ENCODE peak calls at places on chromosome 7, in four cellular contexts. P, E, O and Q are unnamed samples.
A peak's percentile ranks its signal among the peaks of the same experiment; 100 is the strongest.

GRCh38 chr7:16652888-16653287 is 6.9 kb downstream of the BZW2 start:
- DNase-seq in P (no peak), E (no peak), O (peak; percentile 71), Q (no peak)

GRCh38 chr7:25801214-25801613 is 350.8 kb upstream of the NFE2L3 start:
- DNase-seq in P (no peak), E (no peak), O (no peak), Q (no peak)

GRCh38 chr7:64870656-64871055 is 32.4 kb upstream of the ZNF273 start:
- DNase-seq in P (no peak), E (no peak), O (no peak), Q (no peak)

GRCh38 chr7:102973096-102973802 is 60.4 kb downstream of the LRRC17 start:
- DNase-seq in P (no peak), E (no peak), O (no peak), Q (no peak)

GRCh38 chr7:152354061-152354460 is 81.7 kb downstream of the KMT2C start:
- DNase-seq in P (no peak), E (no peak), O (no peak), Q (peak; percentile 27)

GRCh38 chr7:127819975-127820778 is 168.2 kb downstream of the SND1 start:
- DNase-seq in P (peak; percentile 16), E (no peak), O (no peak), Q (no peak)

GRCh38 chr7:39609084-39609461 is 14.3 kb upstream of the RALA start:
- DNase-seq in P (no peak), E (no peak), O (peak; percentile 30), Q (no peak)

GRCh38 chr7:27712217-27712616 is 27.7 kb upstream of the TAX1BP1 start:
- DNase-seq in P (no peak), E (no peak), O (no peak), Q (no peak)

GRCh38 chr7:68015565-68016532 is 1019.2 kb downstream of the TYW1 start:
- DNase-seq in P (no peak), E (no peak), O (no peak), Q (no peak)

GRCh38 chr7:3321745-3322144 is 20.7 kb downstream of the SDK1 start:
- DNase-seq in P (no peak), E (no peak), O (no peak), Q (no peak)

GRCh38 chr7:873367-874002 is 2.9 kb upstream of the GET4 start:
- DNase-seq in P (peak; percentile 48), E (peak; percentile 95), O (peak; percentile 90), Q (peak; percentile 38)

GRCh38 chr7:38744746-38745145 is 113.6 kb upstream of the AMPH start:
- DNase-seq in P (no peak), E (no peak), O (peak; percentile 74), Q (peak; percentile 13)

GRCh38 chr7:31102151-31102972 is 50.3 kb downstream of the ADCYAP1R1 start:
- DNase-seq in P (no peak), E (no peak), O (no peak), Q (no peak)

GRCh38 chr7:12481722-12482121 is 78.1 kb upstream of the VWDE start:
- DNase-seq in P (no peak), E (no peak), O (no peak), Q (no peak)

GRCh38 chr7:76011437-76011836 is 17.0 kb upstream of the TMEM120A start:
- DNase-seq in P (no peak), E (peak; percentile 79), O (no peak), Q (peak; percentile 80)

GRCh38 chr7:95297041-95297440 is 27.3 kb downstream of the PON1 start:
- DNase-seq in P (no peak), E (no peak), O (no peak), Q (no peak)

DNA sequence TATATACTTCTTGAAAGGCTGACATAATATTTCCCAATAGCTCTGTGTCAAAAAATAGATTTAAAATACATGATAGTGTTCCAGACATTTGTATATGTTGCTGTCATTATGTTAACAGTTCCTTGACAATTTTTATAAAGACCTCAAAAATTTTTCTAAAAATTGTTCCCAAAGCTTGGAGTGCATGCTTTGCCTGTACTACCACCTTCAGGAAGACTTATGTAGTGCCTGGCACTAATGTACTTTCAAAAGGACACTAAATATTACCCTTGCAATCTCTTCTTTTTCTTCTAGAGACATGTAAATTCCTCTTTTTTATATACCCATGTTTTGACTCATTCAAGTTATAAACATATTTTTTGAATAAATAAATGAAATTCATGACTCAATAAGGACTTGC is 48.0 kb upstream of the SP8 start:
- DNase-seq in P (no peak), E (no peak), O (peak; percentile 15), Q (no peak)
- H3K4me3 ChIP-seq in P (no peak overlapping the region), E (no peak overlapping the region), O (no peak overlapping the region), Q (no peak overlapping the region)

DNA sequence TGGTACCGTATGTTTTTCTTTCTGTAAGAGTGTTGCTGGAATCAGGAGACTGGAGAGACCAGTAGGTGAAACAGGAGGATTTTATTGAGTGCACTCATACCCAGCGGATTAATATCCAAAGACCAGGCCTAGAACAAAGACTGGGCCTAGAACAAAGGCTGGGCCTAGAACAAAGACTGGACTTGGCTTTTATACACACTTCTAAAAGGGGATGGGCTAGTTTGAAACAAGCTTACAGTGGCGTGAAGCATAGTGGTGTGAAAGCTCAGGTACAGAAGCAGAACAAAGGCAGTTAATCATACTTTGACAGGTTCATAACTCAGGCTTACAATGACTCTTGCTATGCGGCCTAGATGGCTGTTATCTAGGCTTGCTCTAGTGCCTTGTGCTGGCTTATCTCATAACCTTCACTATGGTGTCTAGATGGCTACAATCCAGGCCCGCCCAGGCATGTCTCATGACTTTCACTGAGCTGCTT is 67.7 kb downstream of the TRIM24 start:
- DNase-seq in P (no peak), E (no peak), O (no peak), Q (no peak)
- H3K9me3 ChIP-seq in P (peaks cover 20% of the 10 kb centered on the region), E (peaks cover 16% of the 10 kb centered on the region), O (peaks cover 29% of the 10 kb centered on the region), Q (peaks cover 9% of the 10 kb centered on the region)

GRCh38 chr7:52071744-52072143 is 755.1 kb upstream of the COBL start:
- DNase-seq in P (no peak), E (no peak), O (no peak), Q (no peak)
- TF ChIP-seq CTCF in P (no peak), E (no peak), O (no peak), Q (no peak)

GRCh38 chr7:126662826-126663225 is 589.9 kb downstream of the GRM8 start:
- DNase-seq in P (no peak), E (no peak), O (no peak), Q (no peak)

GRCh38 chr7:126667742-126668366 is 584.9 kb downstream of the GRM8 start:
- DNase-seq in P (no peak), E (no peak), O (no peak), Q (no peak)

DNA sequence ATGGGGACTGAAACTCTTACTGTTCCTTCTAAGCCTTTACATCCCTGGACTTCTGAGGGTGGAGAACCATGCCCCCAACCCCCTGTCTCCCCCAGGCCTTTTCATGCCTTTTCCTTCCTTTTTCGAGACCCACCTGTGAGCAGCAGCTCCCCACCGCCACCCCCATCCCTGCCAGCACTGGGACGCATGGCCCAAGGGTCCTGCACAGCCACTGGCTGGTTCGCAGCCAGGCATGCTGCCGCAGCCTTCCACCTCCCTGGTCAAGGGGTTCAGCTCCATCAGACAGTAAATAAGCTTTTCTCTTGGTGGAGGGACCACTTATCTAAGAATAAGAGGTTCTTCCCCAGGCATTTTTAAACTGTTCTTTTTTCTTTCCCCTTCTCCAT is 584.4 kb downstream of the GRM8 start:
- DNase-seq in P (no peak), E (no peak), O (no peak), Q (no peak)
- H3K4me3 ChIP-seq in P (no peak overlapping the region), E (no peak overlapping the region), O (no peak overlapping the region), Q (no peak overlapping the region)

GRCh38 chr7:93108003-93108402 is 9.8 kb downstream of the SAMD9 start:
- DNase-seq in P (no peak), E (no peak), O (no peak), Q (no peak)
- H3K9me3 ChIP-seq in P (peaks cover 15% of the 10 kb centered on the region), E (peaks cover 44% of the 10 kb centered on the region), O (no peaks in the 10 kb centered on the region), Q (peaks cover 11% of the 10 kb centered on the region)

GRCh38 chr7:142984297-142984696 is 22.1 kb upstream of the KEL start:
- DNase-seq in P (no peak), E (no peak), O (no peak), Q (no peak)

DNA sequence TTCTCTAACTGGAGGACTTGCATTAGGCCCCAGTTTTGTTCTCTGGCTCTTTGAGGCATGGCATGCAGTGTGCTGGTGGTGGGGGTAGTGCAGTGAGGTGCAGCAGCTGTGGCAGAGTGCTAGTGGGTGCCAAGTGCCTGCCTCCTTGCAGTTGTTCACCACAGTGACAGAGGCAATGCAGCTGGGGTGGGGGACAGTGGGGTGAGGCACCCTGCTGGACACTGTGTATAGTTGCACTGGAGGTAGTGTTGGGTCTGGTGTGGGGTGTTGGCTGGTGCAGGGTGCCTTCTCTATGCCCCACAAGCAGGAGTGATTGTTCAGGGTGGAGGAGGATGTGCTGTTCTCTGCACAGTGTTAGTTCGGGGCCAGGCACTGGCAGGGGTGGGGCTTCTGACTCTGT is 21.7 kb upstream of the KEL start:
- DNase-seq in P (no peak), E (no peak), O (no peak), Q (no peak)
- TF ChIP-seq CTCF in P (no peak), E (no peak), O (no peak), Q (no peak)